ENCODE peak calls at places on chromosomes 13 and 19, in four cellular contexts. Y is brain microvascular endothelial cell, A is aorta, V is NB4. B is an unnamed sample.

GRCh38 chr19:5997371-5997770 is 19.4 kb upstream of the RANBP3 start:
- DNase-seq in Y (no peak), A (no peak), V (no peak), B (no peak)

GRCh38 chr19:28294395-28294794 is 918.6 kb downstream of the UQCRFS1 start:
- DNase-seq in Y (peak; percentile 16), A (no peak), V (peak; percentile 16), B (no peak)

GRCh38 chr19:9070066-9070465 is 16.8 kb upstream of the OR1M1 start:
- DNase-seq in Y (no peak), A (no peak), V (no peak), B (no peak)

GRCh38 chr19:35529241-35530218 is 1.4 kb upstream of the SBSN start:
- DNase-seq in Y (no peak), A (no peak), V (no peak), B (no peak)

GRCh38 chr19:52748336-52748950 is 13.6 kb upstream of the ZNF611 start:
- DNase-seq in Y (no peak), A (no peak), V (peak; percentile 59), B (peak; percentile 12)

GRCh38 chr13:106796280-106797047 is 228.5 kb upstream of the ARGLU1 start:
- DNase-seq in Y (no peak), A (no peak), V (no peak), B (no peak)

GRCh38 chr19:40906512-40906911 is 24.5 kb upstream of the CYP2A7 start:
- DNase-seq in Y (no peak), A (no peak), V (no peak), B (no peak)

GRCh38 chr13:25018729-25019115 is 77.2 kb upstream of the PABPC3 start:
- DNase-seq in Y (no peak), A (no peak), V (no peak), B (no peak)

GRCh38 chr19:44212865-44213346 is 574 bp downstream of the ZNF227 start:
- DNase-seq in Y (peak; percentile 6), A (no peak), V (peak; percentile 3), B (peak; percentile 13)

GRCh38 chr13:113137656-113138292 is 15.2 kb downstream of the F10 start:
- DNase-seq in Y (no peak), A (no peak), V (no peak), B (no peak)

GRCh38 chr13:94674609-94675348 is 37.6 kb downstream of the SOX21 start:
- DNase-seq in Y (peak; percentile 26), A (no peak), V (peak; percentile 68), B (peak; percentile 74)

GRCh38 chr13:24232037-24232436 is 71.5 kb downstream of the SPATA13 start:
- DNase-seq in Y (no peak), A (no peak), V (no peak), B (no peak)

GRCh38 chr13:112627161-112627560 is 39.2 kb upstream of the TUBGCP3 start:
- DNase-seq in Y (no peak), A (no peak), V (no peak), B (no peak)

DNA sequence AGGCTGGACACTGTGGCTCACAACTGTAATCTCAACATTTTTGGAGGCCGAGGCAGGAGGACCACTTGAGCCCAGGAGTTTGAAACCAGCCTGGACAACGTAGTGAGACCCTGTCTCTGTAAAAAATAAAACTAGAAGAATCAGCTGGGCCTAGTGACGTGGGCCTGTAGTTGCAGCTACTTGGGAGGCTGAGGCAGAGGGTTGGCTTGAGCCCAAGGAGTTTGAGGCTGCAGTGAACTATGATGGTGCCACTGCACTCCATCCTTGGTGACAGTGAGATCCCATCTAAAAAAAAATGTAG is 1.1 kb downstream of the TLE6 start:
- DNase-seq in Y (no peak), A (no peak), V (no peak), B (no peak)
- H3K4me3 ChIP-seq in Y (no peak overlapping the region), A (no peak overlapping the region), V (no peak overlapping the region), B (no peak overlapping the region)

GRCh38 chr19:30158067-30158892 is 213.9 kb upstream of the ZNF536 start:
- DNase-seq in Y (no peak), A (no peak), V (peak; percentile 2), B (no peak)

GRCh38 chr19:30154410-30154809 is 212.4 kb downstream of the URI1 start:
- DNase-seq in Y (no peak), A (no peak), V (no peak), B (no peak)

GRCh38 chr19:30153326-30154210 is 211.5 kb downstream of the URI1 start:
- DNase-seq in Y (no peak), A (no peak), V (no peak), B (peak; percentile 61)

GRCh38 chr19:30156646-30157045 is 214.6 kb downstream of the URI1 start:
- DNase-seq in Y (no peak), A (no peak), V (no peak), B (no peak)

DNA sequence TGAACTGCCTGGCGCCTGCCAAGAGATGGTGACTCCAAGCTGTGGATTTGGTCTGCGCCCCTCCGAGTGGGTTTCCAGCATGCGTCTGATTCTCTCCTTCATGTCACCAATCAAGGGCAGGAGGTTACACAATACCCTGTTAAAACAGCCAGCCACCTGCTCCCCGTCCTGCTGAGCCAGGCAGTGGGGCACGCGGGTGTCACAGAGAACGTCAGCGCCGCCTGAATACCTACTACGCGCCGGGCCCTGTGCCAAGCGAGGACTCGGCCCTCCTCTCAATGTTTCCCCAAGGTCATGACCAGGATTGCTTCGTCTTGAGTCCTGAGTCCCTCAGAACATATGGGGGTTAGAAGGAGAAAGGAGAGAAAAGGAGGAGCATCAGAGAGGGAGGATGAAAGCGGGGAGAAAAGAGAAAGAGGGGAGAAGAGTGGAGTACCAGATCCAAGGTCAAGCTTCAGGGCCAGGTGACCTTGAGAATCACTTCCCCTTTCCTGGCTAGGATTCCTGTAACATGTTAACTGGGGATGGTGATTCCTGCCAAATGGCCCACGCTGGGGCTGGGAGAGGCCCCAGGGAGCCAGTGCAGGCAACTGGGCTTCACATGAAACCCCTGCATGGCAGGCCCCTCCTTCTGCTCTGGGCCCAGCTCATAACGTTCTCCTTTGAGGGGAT is 213.6 kb downstream of the URI1 start:
- DNase-seq in Y (no peak), A (no peak), V (peak; percentile 1), B (no peak)
- H3K4me3 ChIP-seq in Y (no peak overlapping the region), A (no peak overlapping the region), V (no peak overlapping the region), B (no peak overlapping the region)

DNA sequence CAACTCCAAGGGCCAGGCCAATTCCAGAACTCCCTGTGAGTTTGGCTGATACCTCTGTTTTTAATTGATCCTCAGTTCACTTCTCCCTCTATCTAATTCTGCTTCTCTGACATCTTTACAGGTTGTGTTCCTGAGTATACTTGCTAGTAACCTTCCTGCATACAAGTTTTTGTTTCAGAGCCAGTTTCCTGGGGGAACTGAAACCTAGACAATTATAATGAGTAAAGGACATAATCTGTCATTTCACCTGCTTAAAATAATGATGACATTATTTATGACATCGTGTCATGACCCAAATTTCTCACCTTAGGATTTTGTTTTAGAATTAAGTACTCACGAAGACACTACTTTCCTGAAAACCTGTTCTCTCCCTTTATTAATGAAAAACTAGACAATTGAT is 12.5 kb upstream of the MYCBP2 start:
- DNase-seq in Y (no peak), A (no peak), V (no peak), B (peak; percentile 71)
- H3K4me3 ChIP-seq in Y (no peak overlapping the region), A (no peak overlapping the region), V (no peak overlapping the region), B (peak overlapping the region; percentile 2)

DNA sequence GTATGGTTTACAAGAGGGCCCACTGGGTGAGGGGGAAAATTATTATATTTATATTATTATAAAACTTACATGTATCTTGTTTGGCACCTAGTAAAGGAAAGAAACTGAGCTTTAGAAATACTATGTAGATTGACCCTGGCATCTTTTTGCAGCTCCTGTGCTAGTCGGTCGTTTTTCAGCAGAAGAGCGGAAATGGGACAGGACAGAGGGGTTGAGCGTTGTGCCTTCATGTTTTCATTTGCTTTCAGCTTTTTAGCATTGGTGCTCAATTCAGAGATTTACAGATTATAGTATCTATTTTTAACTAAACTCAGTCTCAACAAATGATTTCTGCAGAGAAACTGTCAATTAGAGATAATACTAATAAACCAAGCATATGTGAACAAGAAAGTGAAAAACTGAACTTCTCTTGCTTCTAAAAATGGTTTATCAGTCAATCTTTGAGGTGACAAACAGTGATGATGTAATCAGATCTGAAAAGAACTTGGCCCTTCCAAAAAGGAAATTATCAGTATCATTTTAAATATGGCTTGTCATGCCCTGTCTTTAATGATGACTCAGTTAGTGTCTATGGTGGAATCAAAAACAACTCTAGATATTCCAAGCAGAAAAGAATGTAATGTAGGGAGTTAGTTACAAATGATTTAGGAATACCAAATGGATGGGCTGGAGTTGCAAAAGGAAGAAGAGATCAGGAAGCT is 56.9 kb upstream of the KCTD4 start:
- DNase-seq in Y (no peak), A (no peak), V (peak; percentile 23), B (peak; percentile 20)
- H3K4me3 ChIP-seq in Y (no peak overlapping the region), A (no peak overlapping the region), V (no peak overlapping the region), B (no peak overlapping the region)

GRCh38 chr19:48565090-48565489 is 13.1 kb downstream of the SULT2B1 start:
- DNase-seq in Y (peak; percentile 45), A (no peak), V (peak; percentile 80), B (no peak)

GRCh38 chr19:48560095-48560530 is 8.1 kb downstream of the SULT2B1 start:
- DNase-seq in Y (no peak), A (no peak), V (peak; percentile 77), B (peak; percentile 10)

GRCh38 chr19:48556825-48557224 is 4.9 kb downstream of the SULT2B1 start:
- DNase-seq in Y (no peak), A (no peak), V (no peak), B (no peak)

GRCh38 chr19:48558018-48558684 is 6.2 kb downstream of the SULT2B1 start:
- DNase-seq in Y (peak; percentile 36), A (peak; percentile 65), V (no peak), B (no peak)

GRCh38 chr19:48561412-48561811 is 9.4 kb downstream of the SULT2B1 start:
- DNase-seq in Y (no peak), A (no peak), V (no peak), B (no peak)
- H3K4me3 ChIP-seq in Y (no peak overlapping the region), A (no peak overlapping the region), V (no peak overlapping the region), B (no peak overlapping the region)

DNA sequence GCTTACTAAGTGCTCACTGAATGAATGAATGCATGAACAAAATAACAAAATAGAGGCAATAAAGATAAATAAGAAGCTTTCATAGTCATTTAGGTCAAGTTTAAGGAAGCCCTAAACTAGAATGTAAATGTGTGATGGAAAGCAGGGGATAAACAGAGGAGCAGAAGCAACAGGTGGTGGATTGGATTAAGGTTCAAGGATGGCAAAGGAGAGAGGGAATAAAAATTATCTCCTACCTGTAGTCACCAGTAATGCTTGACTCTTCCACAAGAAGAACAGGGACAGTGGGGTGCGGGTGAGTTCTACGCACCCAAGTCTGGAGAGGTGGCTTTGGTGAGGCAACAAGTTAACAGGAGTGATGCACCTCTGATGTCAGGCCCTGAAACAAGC is 212.4 kb downstream of the ZIC5 start:
- DNase-seq in Y (no peak), A (no peak), V (no peak), B (no peak)
- H3K4me3 ChIP-seq in Y (no peak overlapping the region), A (no peak overlapping the region), V (no peak overlapping the region), B (no peak overlapping the region)

DNA sequence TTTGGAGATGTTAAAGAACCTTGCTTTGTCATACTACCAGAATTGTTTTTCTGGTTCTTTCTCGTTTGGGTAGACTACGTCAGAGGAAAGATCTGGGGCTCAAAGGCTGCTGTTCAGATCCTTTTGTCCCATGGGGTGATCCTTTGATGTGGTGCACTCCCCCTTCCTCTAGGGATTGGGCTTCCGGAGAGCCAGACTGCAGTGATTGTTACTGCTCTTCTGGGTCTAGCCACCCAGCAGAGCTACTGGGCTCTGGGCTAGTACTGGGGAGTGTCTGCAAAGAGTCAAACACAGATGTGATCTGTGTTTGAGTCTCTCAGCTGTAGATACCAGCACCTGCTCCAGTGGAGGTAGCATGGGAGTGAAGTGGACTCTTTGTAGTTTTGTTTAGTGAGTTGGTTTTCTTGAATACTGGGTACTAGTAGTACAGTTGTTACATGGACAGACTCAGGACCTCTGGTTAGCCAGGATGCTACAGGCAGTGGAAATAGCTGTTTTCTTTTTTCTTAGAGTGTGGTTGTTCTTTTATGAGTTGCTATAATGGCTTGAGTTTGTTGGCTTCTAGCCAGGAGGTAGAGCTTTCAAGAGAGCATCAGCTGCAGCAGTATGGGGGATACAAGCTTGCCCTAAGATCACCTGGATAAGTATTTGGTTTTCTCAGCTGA is 34.4 kb downstream of the DNAJC15 start:
- DNase-seq in Y (peak; percentile 81), A (no peak), V (no peak), B (peak; percentile 49)
- H3K4me3 ChIP-seq in Y (no peak overlapping the region), A (no peak overlapping the region), V (no peak overlapping the region), B (no peak overlapping the region)

B was measured in GM12865.